ENCODE peak calls at places on chromosomes 2 and 18, in eight cellular contexts. K is brain microvascular endothelial cell, H is colonic mucosa, M is right cardiac atrium, X is H7, V is Peyer's patch, Q is heart left ventricle, W is dorsolateral prefrontal cortex. G is an unnamed sample.

GRCh38 chr18:13464432-13465125 is 246.0 kb downstream of the LDLRAD4 start:
- DNase-seq in K (no peak), H (peak; percentile 52), M (peak; percentile 71), X (no peak), V (peak; percentile 88), Q (peak; percentile 84), W (no peak), G (peak; percentile 47)

GRCh38 chr18:55699233-55699765 is 111.3 kb upstream of the TCF4 start:
- DNase-seq in K (no peak), H (no peak), M (no peak), X (no peak), V (no peak), Q (no peak), W (no peak), G (no peak)

GRCh38 chr2:212427031-212427430 is 111.6 kb downstream of the ERBB4 start:
- DNase-seq in K (no peak), H (no peak), M (no peak), X (no peak), V (no peak), Q (no peak), W (no peak), G (no peak)

GRCh38 chr2:231238694-231239093 is 40.3 kb downstream of the ARMC9 start:
- DNase-seq in K (no peak), H (no peak), M (no peak), X (no peak), V (no peak), Q (no peak), W (no peak), G (no peak)

GRCh38 chr2:128639693-128640092 is 321.0 kb upstream of the HS6ST1 start:
- DNase-seq in K (no peak), H (peak; percentile 12), M (no peak), X (no peak), V (no peak), Q (peak; percentile 22), W (no peak), G (no peak)

GRCh38 chr18:23196119-23197004 is 61.1 kb downstream of the CABLES1 start:
- DNase-seq in K (no peak), H (no peak), M (no peak), X (peak; percentile 81), V (no peak), Q (no peak), W (no peak), G (peak; percentile 59)

GRCh38 chr18:74127483-74127750 is 20.2 kb downstream of the FBXO15 start:
- DNase-seq in K (no peak), H (no peak), M (no peak), X (no peak), V (no peak), Q (no peak), W (no peak), G (no peak)

GRCh38 chr18:23716966-23717365 is 27.7 kb downstream of the LAMA3 start:
- DNase-seq in K (no peak), H (no peak), M (no peak), X (no peak), V (no peak), Q (no peak), W (no peak), G (peak; percentile 29)

GRCh38 chr18:8990276-8991031 is 112.0 kb upstream of the NDUFV2 start:
- DNase-seq in K (no peak), H (no peak), M (peak; percentile 32), X (no peak), V (no peak), Q (peak; percentile 74), W (peak; percentile 51), G (peak; percentile 68)

GRCh38 chr2:105977212-105977611 is 216.9 kb downstream of the UXS1 start:
- DNase-seq in K (peak; percentile 95), H (no peak), M (no peak), X (no peak), V (no peak), Q (no peak), W (no peak), G (peak; percentile 92)

GRCh38 chr2:81324046-81324445 is 1019.5 kb upstream of the LRRTM1 start:
- DNase-seq in K (no peak), H (no peak), M (no peak), X (peak; percentile 1), V (no peak), Q (no peak), W (no peak), G (no peak)

GRCh38 chr18:23721711-23722479 is 32.6 kb downstream of the LAMA3 start:
- DNase-seq in K (peak; percentile 30), H (no peak), M (no peak), X (no peak), V (no peak), Q (no peak), W (no peak), G (peak; percentile 32)

GRCh38 chr2:207939342-207940108 is 85.8 kb downstream of the PLEKHM3 start:
- DNase-seq in K (no peak), H (peak; percentile 75), M (no peak), X (no peak), V (no peak), Q (no peak), W (no peak), G (no peak)

GRCh38 chr2:101406867-101407266 is 19.6 kb upstream of the CREG2 start:
- DNase-seq in K (peak; percentile 88), H (no peak), M (no peak), X (no peak), V (no peak), Q (no peak), W (no peak), G (peak; percentile 93)

GRCh38 chr18:24043403-24043802 is 28.8 kb downstream of the TTC39C start:
- DNase-seq in K (no peak), H (no peak), M (no peak), X (no peak), V (no peak), Q (no peak), W (no peak), G (no peak)

DNA sequence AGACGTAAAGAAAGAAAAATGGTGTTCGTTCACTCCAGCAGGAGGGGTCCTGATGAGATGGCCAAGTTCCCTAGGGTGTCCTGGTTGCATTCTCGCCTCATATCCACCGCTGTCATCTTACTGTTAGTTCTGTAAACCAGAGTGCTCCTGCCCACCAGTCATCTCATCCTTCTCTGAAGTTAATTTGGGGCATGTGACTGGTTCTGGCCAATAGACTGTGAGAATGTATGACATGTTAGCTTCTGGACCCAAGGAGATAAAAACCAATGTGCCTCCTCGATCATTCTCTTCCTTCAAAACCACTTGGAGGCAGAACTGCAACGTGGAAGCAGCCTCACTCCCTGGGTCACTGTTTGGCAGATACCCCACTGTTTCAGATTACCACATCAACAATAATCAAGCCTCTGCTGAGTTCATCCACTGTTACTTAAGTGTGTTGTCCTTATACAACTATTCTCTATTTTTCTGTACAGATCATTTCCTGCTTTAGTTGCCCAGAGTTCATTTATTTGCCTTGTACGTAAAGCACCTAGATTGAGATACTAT is 759.1 kb downstream of the TSN start:
- DNase-seq in K (peak; percentile 77), H (no peak), M (no peak), X (no peak), V (no peak), Q (no peak), W (no peak), G (peak; percentile 26)
- H3K27me3 ChIP-seq in K (no peaks in the 10 kb centered on the region), H (no peaks in the 10 kb centered on the region), M (no peaks in the 10 kb centered on the region), X (no peaks in the 10 kb centered on the region), V (no peaks in the 10 kb centered on the region), Q (peaks cover 5% of the 10 kb centered on the region), W (no peaks in the 10 kb centered on the region), G (no peaks in the 10 kb centered on the region)

GRCh38 chr2:166803314-166803986 is 84.8 kb upstream of the XIRP2 start:
- DNase-seq in K (peak; percentile 14), H (no peak), M (no peak), X (no peak), V (no peak), Q (no peak), W (no peak), G (peak; percentile 64)
- H3K27me3 ChIP-seq in K (no peaks in the 10 kb centered on the region), H (no peaks in the 10 kb centered on the region), M (no peaks in the 10 kb centered on the region), X (no peaks in the 10 kb centered on the region), V (no peaks in the 10 kb centered on the region), Q (no peaks in the 10 kb centered on the region), W (no peaks in the 10 kb centered on the region), G (no peaks in the 10 kb centered on the region)

GRCh38 chr18:31041346-31042067 is 1.0 kb downstream of the DSC3 start:
- DNase-seq in K (no peak), H (peak; percentile 22), M (no peak), X (peak; percentile 70), V (no peak), Q (no peak), W (no peak), G (peak; percentile 11)

GRCh38 chr18:31043709-31044108 is 1.2 kb upstream of the DSC3 start:
- DNase-seq in K (no peak), H (no peak), M (no peak), X (no peak), V (no peak), Q (no peak), W (no peak), G (no peak)

GRCh38 chr18:31040982-31041345 is 1.6 kb downstream of the DSC3 start:
- DNase-seq in K (no peak), H (no peak), M (no peak), X (peak; percentile 55), V (no peak), Q (no peak), W (no peak), G (peak; percentile 6)

GRCh38 chr18:31042068-31042390 is 513 bp downstream of the DSC3 start:
- DNase-seq in K (no peak), H (no peak), M (no peak), X (no peak), V (no peak), Q (no peak), W (no peak), G (no peak)

DNA sequence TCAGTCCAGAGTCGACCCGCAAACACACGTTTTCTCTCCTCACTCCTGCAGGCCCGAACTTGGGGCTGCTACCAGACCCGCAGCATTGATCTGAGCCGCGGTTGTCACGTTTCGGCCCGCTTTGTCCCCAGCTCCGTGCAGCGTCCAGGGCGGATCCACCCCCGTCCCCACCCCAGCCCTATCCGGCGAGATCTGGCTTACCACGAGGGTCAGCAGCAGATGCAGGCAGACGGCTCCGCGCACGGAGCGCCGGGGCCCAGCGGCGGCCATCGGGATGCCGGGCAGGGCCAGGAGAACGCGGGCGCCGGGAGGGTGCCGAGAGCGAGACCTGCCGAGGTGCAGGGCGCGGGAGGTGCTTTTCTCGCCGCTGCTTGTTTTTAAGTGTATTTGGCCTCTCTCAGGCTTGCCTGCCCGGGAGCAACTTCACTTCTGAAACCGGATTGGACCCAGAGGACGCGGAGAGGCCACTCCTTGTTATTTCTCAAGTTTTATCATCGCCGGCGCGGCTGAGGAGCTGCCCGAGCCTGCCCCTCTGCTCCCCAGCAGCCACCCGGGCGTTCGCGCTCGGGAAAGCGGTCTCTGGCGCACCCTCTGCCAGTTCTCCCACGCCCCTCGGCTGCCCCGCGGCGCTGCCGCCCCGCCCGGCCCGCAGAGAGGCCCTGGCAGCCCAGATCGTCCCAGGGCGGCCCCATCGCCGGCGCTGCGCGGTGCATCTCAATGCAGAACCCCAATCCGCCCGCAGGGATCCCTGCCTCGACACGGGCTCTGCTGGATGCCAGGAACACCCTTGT is at the start of gene DSC3:
- DNase-seq in K (no peak), H (peak; percentile 38), M (peak; percentile 13), X (peak; percentile 82), V (no peak), Q (peak; percentile 65), W (no peak), G (peak; percentile 18)
- H3K27me3 ChIP-seq in K (peaks cover 24% of the 10 kb centered on the region), H (peaks cover 40% of the 10 kb centered on the region), M (no peaks in the 10 kb centered on the region), X (peaks cover 64% of the 10 kb centered on the region), V (peaks cover 22% of the 10 kb centered on the region), Q (peaks cover 77% of the 10 kb centered on the region), W (peaks cover 61% of the 10 kb centered on the region), G (no peaks in the 10 kb centered on the region)

DNA sequence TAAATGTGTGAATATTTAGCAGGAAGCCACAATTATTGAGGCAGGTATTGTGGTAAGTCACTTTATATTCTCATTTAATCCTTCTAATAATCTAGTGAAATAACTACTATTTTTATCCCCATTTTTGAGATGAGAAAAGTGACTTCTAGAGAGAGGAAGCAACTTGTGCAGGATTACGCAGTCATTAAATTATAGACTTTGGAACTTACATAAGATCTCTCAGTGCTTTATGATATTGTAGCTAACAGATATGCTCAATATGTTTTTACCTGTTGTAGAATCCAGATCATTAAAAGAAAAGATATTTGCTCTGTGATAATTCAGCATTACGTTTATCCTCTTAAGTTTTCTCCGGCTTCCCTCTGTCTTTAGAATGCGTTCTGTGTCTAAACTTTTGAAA is 50.5 kb downstream of the MBD5 start:
- DNase-seq in K (no peak), H (no peak), M (no peak), X (no peak), V (no peak), Q (no peak), W (no peak), G (no peak)
- H3K27me3 ChIP-seq in K (no peaks in the 10 kb centered on the region), H (no peaks in the 10 kb centered on the region), M (no peaks in the 10 kb centered on the region), X (no peaks in the 10 kb centered on the region), V (no peaks in the 10 kb centered on the region), Q (no peaks in the 10 kb centered on the region), W (no peaks in the 10 kb centered on the region), G (no peaks in the 10 kb centered on the region)